ENCODE peak calls at places on chromosomes 1 and 21, in eight cellular contexts. E is stomach, C is sigmoid colon, O is A549, J is right lobe of liver, H is ovary, A is breast epithelium, B is Peyer's patch. V is an unnamed sample.

GRCh38 chr1:119250299-119250698 is 109.8 kb upstream of the WARS2 start:
- DNase-seq in E (no peak), C (no peak), O (no peak), J (no peak), H (no peak), A (no peak), B (no peak), V (no peak)

GRCh38 chr1:9768983-9769382 is 54.8 kb downstream of the CLSTN1 start:
- DNase-seq in E (no peak), C (peak), O (no peak), J (no peak), H (no peak), A (no peak), B (no peak), V (peak)

GRCh38 chr1:167060141-167061072 is 29.8 kb downstream of the GPA33 start:
- DNase-seq in E (no peak), C (no peak), O (no peak), J (no peak), H (no peak), A (no peak), B (no peak), V (no peak)

GRCh38 chr21:43192501-43193081 is 23.8 kb downstream of the CRYAA start:
- DNase-seq in E (no peak), C (peak), O (no peak), J (peak), H (no peak), A (peak), B (no peak), V (peak)

GRCh38 chr1:171083222-171083621 is 7.5 kb upstream of the FMO3 start:
- DNase-seq in E (no peak), C (no peak), O (no peak), J (peak), H (no peak), A (no peak), B (no peak), V (no peak)

GRCh38 chr1:109201123-109201703 is 12.5 kb upstream of the SARS1 start:
- DNase-seq in E (peak), C (no peak), O (peak), J (peak), H (no peak), A (no peak), B (no peak), V (no peak)

GRCh38 chr1:162612606-162613400 is 19.5 kb upstream of the DDR2 start:
- DNase-seq in E (no peak), C (peak), O (no peak), J (peak), H (no peak), A (no peak), B (no peak), V (no peak)

GRCh38 chr1:186605762-186606350 is 74.4 kb downstream of the PTGS2 start:
- DNase-seq in E (no peak), C (peak), O (no peak), J (peak), H (no peak), A (no peak), B (no peak), V (no peak)

GRCh38 chr1:180785887-180786286 is 126.8 kb upstream of the KIAA1614 start:
- DNase-seq in E (no peak), C (no peak), O (no peak), J (no peak), H (no peak), A (no peak), B (no peak), V (no peak)

GRCh38 chr1:19495816-19496528 is 10.6 kb upstream of the CAPZB start:
- DNase-seq in E (no peak), C (no peak), O (no peak), J (no peak), H (no peak), A (no peak), B (no peak), V (no peak)

GRCh38 chr21:42314616-42315295 is 453 bp downstream of the TFF3 start:
- DNase-seq in E (no peak), C (no peak), O (no peak), J (no peak), H (no peak), A (no peak), B (peak), V (no peak)

GRCh38 chr1:96887501-96887900 is 165.9 kb downstream of the PTBP2 start:
- DNase-seq in E (no peak), C (no peak), O (no peak), J (no peak), H (no peak), A (no peak), B (no peak), V (no peak)

GRCh38 chr1:157403203-157403602 is 149.1 kb downstream of the FCRL5 start:
- DNase-seq in E (no peak), C (no peak), O (no peak), J (no peak), H (no peak), A (no peak), B (no peak), V (no peak)

GRCh38 chr1:48878191-48878940 is 101.7 kb upstream of the BEND5 start:
- DNase-seq in E (no peak), C (no peak), O (peak), J (no peak), H (no peak), A (no peak), B (no peak), V (no peak)

GRCh38 chr21:41215856-41216408 is 48.0 kb downstream of the BACE2 start:
- DNase-seq in E (no peak), C (no peak), O (no peak), J (no peak), H (no peak), A (no peak), B (no peak), V (no peak)

GRCh38 chr1:89484097-89485038 is 40.3 kb upstream of the LRRC8B start:
- DNase-seq in E (no peak), C (no peak), O (no peak), J (no peak), H (no peak), A (no peak), B (no peak), V (no peak)

GRCh38 chr1:184160942-184161698 is 109.6 kb downstream of the TSEN15 start:
- DNase-seq in E (no peak), C (no peak), O (no peak), J (no peak), H (no peak), A (no peak), B (no peak), V (no peak)

GRCh38 chr1:235160395-235160964 is 570 bp downstream of the RBM34 start:
- DNase-seq in E (no peak), C (no peak), O (no peak), J (no peak), H (no peak), A (no peak), B (no peak), V (no peak)

GRCh38 chr1:12541274-12542137 is 76.5 kb downstream of the DHRS3 start:
- DNase-seq in E (no peak), C (peak), O (no peak), J (peak), H (peak), A (no peak), B (no peak), V (no peak)

GRCh38 chr1:37720231-37721130 is 28.2 kb downstream of the CDCA8 start:
- DNase-seq in E (no peak), C (no peak), O (no peak), J (no peak), H (no peak), A (no peak), B (no peak), V (no peak)

GRCh38 chr1:183968386-183968785 is 69.1 kb downstream of the COLGALT2 start:
- DNase-seq in E (no peak), C (no peak), O (no peak), J (no peak), H (no peak), A (no peak), B (no peak), V (no peak)

GRCh38 chr21:37028579-37028978 is 22.1 kb downstream of the RIPPLY3 start:
- DNase-seq in E (no peak), C (no peak), O (no peak), J (no peak), H (no peak), A (no peak), B (no peak), V (no peak)

GRCh38 chr1:246583056-246583440 is 16.8 kb downstream of the CNST start:
- DNase-seq in E (no peak), C (no peak), O (no peak), J (no peak), H (no peak), A (no peak), B (no peak), V (no peak)

DNA sequence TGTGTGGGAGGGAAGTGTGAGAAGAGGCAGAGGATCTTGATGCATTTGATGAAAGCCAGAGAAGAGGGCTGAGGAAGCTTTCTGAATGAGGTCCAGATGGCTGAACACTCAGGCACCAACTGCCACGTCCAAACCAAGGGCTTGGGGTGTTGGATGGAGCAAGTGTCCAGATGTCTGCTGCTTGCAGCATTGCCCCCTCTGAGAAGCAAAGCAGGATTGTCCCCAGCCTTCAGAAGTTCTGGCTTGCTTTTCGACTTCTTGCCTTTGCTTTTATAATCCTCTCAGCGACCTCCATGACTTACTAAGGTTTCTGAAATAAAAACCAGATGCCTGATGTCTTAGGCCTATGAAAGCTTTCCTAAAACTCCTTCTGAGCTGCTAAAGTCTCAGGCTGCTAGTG is 182.5 kb downstream of the HUNK start:
- DNase-seq in E (no peak), C (no peak), O (no peak), J (no peak), H (no peak), A (no peak), B (no peak), V (no peak)
- H3K27ac ChIP-seq in E (no peak), C (no peak), O (no peak), J (no peak), H (no peak), A (no peak), B (no peak), V (no peak)

DNA sequence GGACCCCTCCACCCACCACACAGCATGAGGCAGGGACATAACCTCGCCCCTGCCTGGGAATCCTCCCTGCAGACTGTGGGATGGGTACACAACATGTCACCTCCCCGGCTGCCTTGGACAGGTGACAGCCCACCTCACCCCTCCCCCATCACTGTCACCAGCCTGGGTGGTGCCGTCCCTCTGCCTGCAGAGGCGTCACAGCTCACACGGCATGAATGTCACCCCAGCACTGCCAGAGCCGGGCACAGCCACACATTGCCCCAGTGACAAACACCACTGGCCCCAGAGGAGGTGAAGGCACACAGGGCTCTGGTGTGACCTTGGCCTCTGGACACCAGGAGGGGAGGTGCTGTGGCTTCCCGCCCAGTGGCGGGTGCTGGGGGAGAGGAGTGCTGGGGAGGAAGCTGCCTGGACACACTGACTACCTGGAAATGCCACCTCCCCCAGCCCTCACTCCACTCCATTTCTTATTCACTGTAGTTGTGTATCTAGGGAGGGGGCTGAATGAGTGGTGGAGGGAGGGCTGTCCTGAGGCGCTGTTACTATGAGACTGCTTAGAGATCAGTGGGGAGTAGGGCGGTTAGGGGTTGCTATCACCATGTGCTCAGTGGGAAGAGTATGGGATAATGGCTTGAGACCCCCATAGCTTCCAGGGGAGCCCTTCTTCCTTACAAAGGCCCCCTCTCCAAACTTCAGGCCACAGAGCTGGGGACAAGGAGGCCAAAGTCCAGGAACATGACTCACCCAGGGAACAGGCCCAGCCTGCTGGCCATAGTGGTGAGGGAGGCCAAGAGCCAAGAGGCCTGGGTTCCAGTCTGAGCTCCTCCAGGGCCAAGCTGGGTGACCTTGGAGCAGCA is 40.3 kb downstream of the AHDC1 start:
- DNase-seq in E (peak), C (peak), O (peak), J (peak), H (peak), A (no peak), B (peak), V (no peak)
- TF ChIP-seq POLR2A in E (no peak), C (no peak), O (no peak), J (peak), H (no peak), A (no peak), B (no peak), V (no peak)

DNA sequence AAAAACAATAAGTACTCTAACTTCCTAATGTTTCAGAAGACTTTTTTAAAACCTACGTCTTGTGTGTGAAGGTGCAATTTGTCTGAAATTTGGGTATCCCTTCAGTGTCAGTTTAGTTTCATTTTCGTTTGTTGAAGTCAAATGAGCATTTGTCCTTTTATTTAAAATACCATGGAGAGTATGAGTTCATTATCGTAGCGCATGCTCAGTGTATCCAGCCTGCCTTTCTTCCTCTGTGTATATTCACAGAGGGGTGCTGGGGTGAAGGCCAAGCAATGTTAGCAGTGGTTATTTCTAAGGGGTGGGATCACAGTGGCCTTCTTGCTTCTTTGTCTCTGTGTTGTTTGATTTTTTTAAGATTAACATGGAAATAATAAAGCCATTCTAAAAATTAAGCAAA is 43.2 kb downstream of the CNN3 start:
- DNase-seq in E (no peak), C (no peak), O (no peak), J (no peak), H (peak), A (no peak), B (no peak), V (no peak)
- H3K27ac ChIP-seq in E (peak), C (peak), O (no peak), J (peak), H (no peak), A (peak), B (peak), V (peak)

DNA sequence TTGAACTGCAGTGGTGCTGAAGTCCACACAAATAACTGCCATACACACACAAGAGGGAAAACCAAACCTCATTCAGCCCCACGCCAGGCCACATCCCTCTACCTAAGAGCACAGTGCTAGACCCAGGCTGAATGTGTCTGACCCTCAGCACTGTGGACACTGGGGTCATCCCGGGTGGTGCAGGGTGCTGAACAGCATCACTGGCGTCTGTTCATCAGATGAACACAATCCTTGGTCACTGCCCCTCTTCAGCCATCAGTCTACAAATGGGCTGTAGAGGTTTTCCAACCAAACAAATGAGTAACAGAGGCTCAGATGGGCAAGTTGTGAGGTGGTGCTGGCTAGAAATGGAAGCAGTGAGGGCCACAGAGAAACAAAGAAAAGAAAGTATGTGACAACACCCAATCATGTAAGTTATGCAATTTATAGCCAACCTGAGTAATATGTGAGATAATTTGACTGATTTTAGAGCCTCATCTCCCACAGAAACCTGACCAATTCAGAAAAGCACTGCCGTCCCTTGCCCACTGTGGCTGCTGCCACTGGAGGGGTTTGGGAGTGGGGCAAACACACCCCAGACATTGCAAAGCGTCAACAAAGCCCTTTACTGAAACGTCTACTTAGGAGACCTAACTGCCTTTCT is 27.9 kb downstream of the GNB1 start:
- DNase-seq in E (no peak), C (no peak), O (no peak), J (no peak), H (no peak), A (no peak), B (no peak), V (peak)
- TF ChIP-seq POLR2A in E (no peak), C (no peak), O (no peak), J (no peak), H (no peak), A (no peak), B (no peak), V (no peak)

DNA sequence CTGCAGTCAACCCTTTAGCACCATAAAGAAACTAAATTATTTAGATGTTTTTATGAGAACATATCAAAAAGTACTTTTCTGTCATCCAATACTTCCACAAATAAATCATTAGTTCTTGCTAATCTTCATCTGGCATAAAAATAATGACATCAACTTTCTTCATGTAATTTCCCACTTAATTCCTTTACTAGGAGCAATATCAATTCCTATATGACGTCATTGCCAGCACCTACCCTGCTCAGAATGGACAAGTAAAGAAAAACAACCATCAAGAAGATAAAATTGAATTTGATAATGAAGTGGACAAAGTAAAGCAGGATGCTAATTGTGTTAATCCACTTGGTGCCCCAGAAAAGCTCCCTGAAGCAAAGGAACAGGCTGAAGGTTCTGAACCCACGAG is 116.9 kb downstream of the PTPRC start:
- DNase-seq in E (no peak), C (no peak), O (no peak), J (no peak), H (no peak), A (no peak), B (no peak), V (no peak)
- H3K27ac ChIP-seq in E (no peak), C (no peak), O (no peak), J (no peak), H (no peak), A (no peak), B (no peak), V (no peak)

GRCh38 chr1:15762546-15762945 is 4.0 kb downstream of the FBLIM1 start:
- DNase-seq in E (no peak), C (no peak), O (no peak), J (no peak), H (no peak), A (no peak), B (no peak), V (no peak)
- TF ChIP-seq POLR2A in E (no peak), C (no peak), O (no peak), J (no peak), H (no peak), A (no peak), B (no peak), V (no peak)

GRCh38 chr1:15932612-15933011 is 43.3 kb downstream of the ZBTB17 start:
- DNase-seq in E (no peak), C (no peak), O (no peak), J (no peak), H (no peak), A (no peak), B (no peak), V (peak)

GRCh38 chr1:15933684-15934083 is 42.2 kb downstream of the ZBTB17 start:
- DNase-seq in E (no peak), C (no peak), O (no peak), J (no peak), H (no peak), A (no peak), B (no peak), V (no peak)

GRCh38 chr1:15934211-15935055 is 41.5 kb downstream of the ZBTB17 start:
- DNase-seq in E (peak), C (no peak), O (no peak), J (no peak), H (no peak), A (no peak), B (no peak), V (no peak)

GRCh38 chr1:15931884-15932283 is 44.0 kb downstream of the ZBTB17 start:
- DNase-seq in E (no peak), C (no peak), O (no peak), J (no peak), H (no peak), A (no peak), B (no peak), V (no peak)

GRCh38 chr1:15929258-15929935 is 46.5 kb downstream of the ZBTB17 start:
- DNase-seq in E (no peak), C (no peak), O (no peak), J (no peak), H (no peak), A (no peak), B (no peak), V (no peak)
- H3K27ac ChIP-seq in E (no peak), C (peak), O (no peak), J (no peak), H (no peak), A (no peak), B (no peak), V (no peak)

GRCh38 chr1:242430956-242431355 is 93.5 kb downstream of the PLD5 start:
- DNase-seq in E (no peak), C (no peak), O (no peak), J (no peak), H (no peak), A (no peak), B (no peak), V (no peak)

GRCh38 chr1:242425232-242425631 is 99.3 kb downstream of the PLD5 start:
- DNase-seq in E (no peak), C (no peak), O (peak), J (no peak), H (no peak), A (no peak), B (no peak), V (no peak)

GRCh38 chr1:242428403-242429190 is 95.9 kb downstream of the PLD5 start:
- DNase-seq in E (no peak), C (no peak), O (no peak), J (no peak), H (no peak), A (no peak), B (no peak), V (no peak)

GRCh38 chr1:242427519-242427918 is 97.0 kb downstream of the PLD5 start:
- DNase-seq in E (no peak), C (no peak), O (no peak), J (no peak), H (no peak), A (no peak), B (no peak), V (no peak)

DNA sequence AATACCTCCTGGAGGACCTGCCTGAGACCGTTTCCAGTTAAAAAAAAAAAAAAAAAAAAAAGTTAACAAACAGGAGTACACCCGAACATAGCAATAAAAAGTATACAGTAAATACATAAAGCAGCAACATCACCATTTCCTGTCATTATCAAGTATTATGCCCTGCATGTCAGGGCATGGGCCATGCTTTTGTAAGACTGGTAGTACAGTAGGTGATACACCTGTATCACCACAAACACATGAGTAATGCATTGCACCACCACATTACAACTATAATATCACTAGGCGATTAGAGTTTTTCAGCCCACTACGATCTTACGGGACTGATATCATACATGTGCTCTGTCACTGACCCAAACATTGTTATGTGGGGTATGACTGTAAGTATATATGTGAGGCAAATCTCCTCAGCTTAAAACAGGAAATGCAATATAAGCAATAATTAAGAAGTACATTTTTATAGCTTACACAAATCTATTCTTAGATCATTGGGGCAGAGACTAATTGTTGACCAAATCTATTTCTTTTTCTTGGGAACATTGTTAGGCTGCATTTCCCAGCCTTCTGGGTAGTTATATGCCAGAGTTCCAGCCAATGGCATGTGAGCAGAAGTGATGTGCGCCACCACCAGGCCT is 98.1 kb downstream of the PLD5 start:
- DNase-seq in E (no peak), C (no peak), O (no peak), J (no peak), H (no peak), A (no peak), B (no peak), V (no peak)
- TF ChIP-seq POLR2A in E (no peak), C (no peak), O (no peak), J (no peak), H (no peak), A (no peak), B (no peak), V (no peak)